ENCODE peak calls at places on chromosomes 16 and 17, in four cellular contexts. L is IMR-90, R is Peyer's patch, Z is body of pancreas. D is an unnamed sample.

GRCh38 chr17:51079049-51079448 is 41.6 kb downstream of the SPAG9 start:
- DNase-seq in Z (no peak), R (no peak), L (peak; percentile 69), D (no peak)

GRCh38 chr17:42117397-42118125 is 3.6 kb downstream of the KAT2A start:
- DNase-seq in Z (no peak), R (peak; percentile 53), L (no peak), D (no peak)

GRCh38 chr17:43431741-43432523 is 33.1 kb downstream of the ARL4D start:
- DNase-seq in L (peak; percentile 37), R (no peak), Z (no peak), D (no peak)

GRCh38 chr16:30668393-30668792 is 10.2 kb downstream of the FBRS start:
- DNase-seq in R (no peak), L (no peak), Z (no peak), D (no peak)

GRCh38 chr17:44971776-44972483 is 3.8 kb upstream of the C1QL1 start:
- DNase-seq in Z (no peak), R (no peak), L (peak; percentile 72), D (no peak)

GRCh38 chr16:11698271-11698689 is 30.0 kb downstream of the SNN start:
- DNase-seq in L (peak; percentile 17), Z (no peak), R (no peak), D (no peak)

GRCh38 chr17:54172654-54173316 is 350.1 kb downstream of the KIF2B start:
- DNase-seq in L (no peak), Z (peak; percentile 44), R (no peak), D (no peak)

GRCh38 chr16:84034516-84034915 is 8.1 kb downstream of the SLC38A8 start:
- DNase-seq in Z (no peak), R (no peak), L (no peak), D (no peak)

GRCh38 chr17:47652570-47652969 is 2.9 kb downstream of the KPNB1 start:
- DNase-seq in Z (no peak), L (peak; percentile 13), R (no peak), D (no peak)

GRCh38 chr17:56681561-56682266 is 88.2 kb downstream of the NOG start:
- DNase-seq in Z (no peak), R (no peak), L (peak; percentile 98), D (no peak)

GRCh38 chr17:46139365-46140210 is 53.6 kb downstream of the KANSL1 start:
- DNase-seq in Z (no peak), L (no peak), R (no peak), D (no peak)

GRCh38 chr16:68776821-68777485 is 39.9 kb downstream of the CDH1 start:
- DNase-seq in L (no peak), Z (peak; percentile 61), R (no peak), D (no peak)

GRCh38 chr17:41717408-41718286 is 5.5 kb downstream of the GAST start:
- DNase-seq in R (no peak), Z (no peak), L (peak; percentile 33), D (no peak)

GRCh38 chr17:21495281-21495680 is 119.1 kb downstream of the KCNJ12 start:
- DNase-seq in Z (no peak), R (no peak), L (no peak), D (no peak)

GRCh38 chr17:74271902-74272563 is 2.0 kb upstream of the DNAI2 start:
- DNase-seq in R (no peak), Z (no peak), L (no peak), D (no peak)

GRCh38 chr17:48054238-48055185 is 6.4 kb downstream of the NFE2L1 start:
- DNase-seq in L (peak; percentile 60), R (no peak), Z (peak; percentile 77), D (peak; percentile 53)

GRCh38 chr17:64687959-64688358 is 25.9 kb upstream of the SMURF2 start:
- DNase-seq in L (peak; percentile 80), Z (no peak), R (no peak), D (no peak)

GRCh38 chr16:87597324-87597830 is 4.9 kb upstream of the JPH3 start:
- DNase-seq in L (no peak), Z (no peak), R (no peak), D (no peak)

GRCh38 chr16:73036074-73036826 is 11.7 kb downstream of the ZFHX3 start:
- DNase-seq in R (no peak), L (no peak), Z (no peak), D (no peak)

GRCh38 chr16:31330553-31330890 is 24.5 kb upstream of the ITGAX start:
- DNase-seq in L (no peak), R (no peak), Z (no peak), D (no peak)

GRCh38 chr17:61413654-61414133 is 14.1 kb downstream of the TBX2 start:
- DNase-seq in R (no peak), Z (no peak), L (no peak), D (peak; percentile 8)

GRCh38 chr16:84618428-84619102 is 687 bp upstream of the COTL1 start:
- DNase-seq in L (peak; percentile 98), Z (peak; percentile 41), R (no peak), D (no peak)

GRCh38 chr16:67833035-67833417 is 9.1 kb upstream of the THAP11 start:
- DNase-seq in L (peak; percentile 80), R (no peak), Z (no peak), D (no peak)

GRCh38 chr17:80992077-80992947 is 671 bp downstream of the CHMP6 start:
- DNase-seq in L (no peak), Z (no peak), R (no peak), D (no peak)
- TF ChIP-seq POLR2A in L (no peak), Z (no peak), R (no peak), D (no peak)

GRCh38 chr17:75633484-75634375 is 496 bp downstream of the SMIM5 start:
- DNase-seq in Z (peak; percentile 97), R (peak; percentile 93), L (peak; percentile 88), D (peak; percentile 94)
- TF ChIP-seq POLR2A in Z (no peak), R (no peak), L (no peak), D (no peak)

DNA sequence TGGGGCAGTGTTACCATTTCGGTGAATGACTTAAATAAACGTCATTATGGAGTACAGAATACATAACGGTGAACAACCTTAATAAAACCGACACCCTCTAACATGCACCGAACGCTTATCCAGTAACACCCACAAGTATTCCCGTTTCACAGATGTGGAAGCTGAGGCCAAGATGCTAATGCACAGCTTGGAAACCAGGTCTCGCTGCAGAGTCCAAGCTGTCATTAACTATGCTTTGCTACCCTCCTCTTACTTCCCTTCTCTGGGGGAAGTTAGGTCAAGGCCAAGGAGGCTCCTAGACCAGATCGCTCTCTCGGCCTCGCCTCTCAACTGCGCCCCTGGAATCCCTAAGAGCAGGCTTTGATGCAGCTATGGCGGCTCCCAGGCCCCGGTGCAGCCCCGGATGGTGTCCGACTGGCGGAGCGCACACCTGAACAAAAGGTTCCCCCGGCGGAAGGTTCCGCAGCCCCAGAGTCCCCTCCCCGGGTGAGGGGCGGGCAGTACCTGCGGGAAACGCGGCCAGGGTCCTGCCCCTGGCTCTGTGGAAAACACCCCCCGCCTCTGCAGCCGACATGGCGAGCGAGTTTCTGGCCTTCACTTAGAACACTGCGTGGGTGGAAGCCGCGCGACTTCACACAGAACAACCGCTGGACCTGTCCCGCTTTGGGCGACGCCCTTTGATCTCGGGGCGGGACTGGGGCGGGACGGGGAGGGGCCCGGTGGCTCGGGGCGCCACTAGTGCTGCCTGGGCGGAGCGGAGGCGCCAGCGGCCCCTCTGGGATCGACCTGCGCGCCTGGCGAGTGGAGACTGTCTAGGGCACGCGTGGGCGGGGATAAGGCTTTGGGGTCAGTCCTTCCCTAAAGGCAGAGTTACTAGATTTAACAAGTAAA is at the start of gene CPPED1:
- DNase-seq in R (peak; percentile 96), L (peak; percentile 80), Z (peak; percentile 91), D (peak; percentile 92)
- TF ChIP-seq POLR2A in R (peak; percentile 75), L (peak; percentile 46), Z (peak; percentile 24), D (no peak)

GRCh38 chr16:23608194-23608593 is 12.1 kb upstream of the NDUFAB1 start:
- DNase-seq in Z (no peak), R (no peak), L (peak; percentile 71), D (no peak)

GRCh38 chr16:23609929-23610328 is 13.8 kb upstream of the NDUFAB1 start:
- DNase-seq in L (no peak), Z (no peak), R (no peak), D (no peak)

GRCh38 chr16:23607740-23608139 is 11.6 kb upstream of the NDUFAB1 start:
- DNase-seq in R (no peak), Z (no peak), L (peak; percentile 47), D (no peak)

GRCh38 chr16:23615805-23616204 is 19.7 kb upstream of the NDUFAB1 start:
- DNase-seq in Z (no peak), R (no peak), L (no peak), D (peak; percentile 28)

DNA sequence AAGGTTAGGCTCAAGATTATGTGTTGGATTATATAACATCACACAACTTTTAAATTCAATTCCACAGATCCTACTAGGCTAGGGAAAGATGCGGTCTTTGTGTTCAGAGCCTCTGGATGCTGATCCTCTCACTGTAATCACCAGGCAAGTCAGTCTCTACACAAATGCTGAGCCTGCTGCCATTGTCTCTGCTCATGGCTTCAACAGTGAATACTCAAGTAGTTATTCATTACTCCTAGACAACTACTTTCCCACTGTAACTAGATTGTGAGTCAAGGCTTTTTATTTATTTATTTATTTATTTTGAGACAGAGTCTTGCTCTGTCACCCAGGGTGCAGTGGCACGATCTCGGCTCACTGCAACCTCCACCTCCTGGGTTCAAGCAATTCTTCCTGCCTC is 15.8 kb upstream of the NDUFAB1 start:
- DNase-seq in R (no peak), Z (no peak), L (no peak), D (no peak)
- TF ChIP-seq POLR2A in R (no peak), Z (no peak), L (no peak), D (no peak)